ENCODE peak calls at places on chromosomes 11 and 22, in ten cellular contexts. One of them, this sample, is unnamed.

GRCh38 chr11:60700689-60701508 is 1.5 kb downstream of the MS4A8 start:
- DNase-seq in H1: no peak
- DNase-seq in IMR-90: no peak
- DNase-seq in GM12892: no peak
- DNase-seq in adrenal gland: no peak
- DNase-seq in esophagus squamous epithelium: no peak
- DNase-seq in Peyer's patch: no peak
- DNase-seq in A549: peak; percentile 29
- DNase-seq in gastrocnemius medialis: no peak
- DNase-seq in transverse colon: peak; percentile 53
- DNase-seq in this sample: peak; percentile 54

GRCh38 chr22:49046546-49047305 is 780.9 kb downstream of the BRD1 start:
- DNase-seq in adrenal gland: peak; percentile 16
- DNase-seq in Peyer's patch: no peak
- DNase-seq in transverse colon: no peak
- DNase-seq in IMR-90: no peak
- DNase-seq in esophagus squamous epithelium: no peak
- DNase-seq in H1: peak; percentile 81
- DNase-seq in GM12892: no peak
- DNase-seq in gastrocnemius medialis: no peak
- DNase-seq in A549: peak; percentile 60
- DNase-seq in this sample: peak; percentile 58

GRCh38 chr11:110434952-110435779 is 5.4 kb downstream of the FDX1 start:
- DNase-seq in esophagus squamous epithelium: no peak
- DNase-seq in GM12892: no peak
- DNase-seq in H1: no peak
- DNase-seq in A549: peak; percentile 25
- DNase-seq in gastrocnemius medialis: no peak
- DNase-seq in Peyer's patch: peak; percentile 47
- DNase-seq in IMR-90: no peak
- DNase-seq in adrenal gland: no peak
- DNase-seq in transverse colon: peak; percentile 20
- DNase-seq in this sample: no peak

GRCh38 chr11:128476729-128477128 is 110.6 kb downstream of the ETS1 start:
- DNase-seq in IMR-90: no peak
- DNase-seq in gastrocnemius medialis: no peak
- DNase-seq in Peyer's patch: peak; percentile 65
- DNase-seq in transverse colon: no peak
- DNase-seq in adrenal gland: peak; percentile 54
- DNase-seq in GM12892: no peak
- DNase-seq in H1: no peak
- DNase-seq in esophagus squamous epithelium: no peak
- DNase-seq in A549: no peak
- DNase-seq in this sample: no peak

GRCh38 chr22:45965565-45965962 is 11.4 kb downstream of the WNT7B start:
- DNase-seq in H1: no peak
- DNase-seq in adrenal gland: no peak
- DNase-seq in esophagus squamous epithelium: no peak
- DNase-seq in gastrocnemius medialis: no peak
- DNase-seq in GM12892: no peak
- DNase-seq in Peyer's patch: no peak
- DNase-seq in transverse colon: no peak
- DNase-seq in A549: no peak
- DNase-seq in IMR-90: no peak
- DNase-seq in this sample: no peak

GRCh38 chr22:37208401-37209139 is 3.7 kb downstream of the SSTR3 start:
- DNase-seq in H1: no peak
- DNase-seq in transverse colon: no peak
- DNase-seq in GM12892: no peak
- DNase-seq in Peyer's patch: no peak
- DNase-seq in gastrocnemius medialis: no peak
- DNase-seq in A549: no peak
- DNase-seq in adrenal gland: peak; percentile 8
- DNase-seq in esophagus squamous epithelium: no peak
- DNase-seq in IMR-90: no peak
- DNase-seq in this sample: no peak

GRCh38 chr22:45239378-45240136 is 1.1 kb downstream of the KIAA0930 start:
- DNase-seq in Peyer's patch: no peak
- DNase-seq in GM12892: no peak
- DNase-seq in A549: no peak
- DNase-seq in H1: no peak
- DNase-seq in IMR-90: no peak
- DNase-seq in esophagus squamous epithelium: no peak
- DNase-seq in transverse colon: no peak
- DNase-seq in adrenal gland: no peak
- DNase-seq in gastrocnemius medialis: no peak
- DNase-seq in this sample: no peak

GRCh38 chr11:67466962-67467771 is 1.9 kb downstream of the TMEM134 start:
- DNase-seq in transverse colon: no peak
- DNase-seq in A549: no peak
- DNase-seq in esophagus squamous epithelium: no peak
- DNase-seq in adrenal gland: no peak
- DNase-seq in Peyer's patch: no peak
- DNase-seq in IMR-90: no peak
- DNase-seq in GM12892: no peak
- DNase-seq in H1: no peak
- DNase-seq in gastrocnemius medialis: no peak
- DNase-seq in this sample: no peak

GRCh38 chr11:101721270-101721669 is 137.5 kb upstream of the TRPC6 start:
- DNase-seq in gastrocnemius medialis: no peak
- DNase-seq in adrenal gland: peak; percentile 31
- DNase-seq in IMR-90: peak; percentile 1
- DNase-seq in A549: peak; percentile 23
- DNase-seq in transverse colon: no peak
- DNase-seq in Peyer's patch: no peak
- DNase-seq in esophagus squamous epithelium: no peak
- DNase-seq in H1: no peak
- DNase-seq in GM12892: no peak
- DNase-seq in this sample: no peak
- TF ChIP-seq POLR2A in gastrocnemius medialis: no peak
- TF ChIP-seq POLR2A in adrenal gland: no peak
- TF ChIP-seq POLR2A in IMR-90: no peak
- TF ChIP-seq POLR2A in A549: no peak
- TF ChIP-seq POLR2A in transverse colon: no peak
- TF ChIP-seq POLR2A in Peyer's patch: no peak
- TF ChIP-seq POLR2A in esophagus squamous epithelium: no peak
- TF ChIP-seq POLR2A in H1: no peak
- TF ChIP-seq POLR2A in GM12892: no peak
- TF ChIP-seq POLR2A in this sample: no peak

GRCh38 chr11:78281511-78281910 is 92.8 kb downstream of the USP35 start:
- DNase-seq in adrenal gland: no peak
- DNase-seq in H1: no peak
- DNase-seq in transverse colon: no peak
- DNase-seq in gastrocnemius medialis: no peak
- DNase-seq in GM12892: no peak
- DNase-seq in A549: no peak
- DNase-seq in Peyer's patch: no peak
- DNase-seq in esophagus squamous epithelium: no peak
- DNase-seq in IMR-90: peak; percentile 23
- DNase-seq in this sample: no peak

GRCh38 chr11:78274739-78275138 is 86.0 kb downstream of the USP35 start:
- DNase-seq in esophagus squamous epithelium: no peak
- DNase-seq in Peyer's patch: no peak
- DNase-seq in adrenal gland: no peak
- DNase-seq in A549: no peak
- DNase-seq in GM12892: no peak
- DNase-seq in transverse colon: no peak
- DNase-seq in IMR-90: no peak
- DNase-seq in gastrocnemius medialis: no peak
- DNase-seq in H1: no peak
- DNase-seq in this sample: no peak

GRCh38 chr11:78276311-78276710 is 87.6 kb downstream of the USP35 start:
- DNase-seq in IMR-90: no peak
- DNase-seq in gastrocnemius medialis: no peak
- DNase-seq in adrenal gland: no peak
- DNase-seq in transverse colon: no peak
- DNase-seq in H1: no peak
- DNase-seq in Peyer's patch: no peak
- DNase-seq in GM12892: no peak
- DNase-seq in A549: no peak
- DNase-seq in esophagus squamous epithelium: no peak
- DNase-seq in this sample: no peak

GRCh38 chr11:78282821-78283220 is 94.1 kb downstream of the USP35 start:
- DNase-seq in adrenal gland: no peak
- DNase-seq in A549: no peak
- DNase-seq in Peyer's patch: no peak
- DNase-seq in gastrocnemius medialis: no peak
- DNase-seq in H1: no peak
- DNase-seq in transverse colon: no peak
- DNase-seq in IMR-90: no peak
- DNase-seq in GM12892: no peak
- DNase-seq in esophagus squamous epithelium: no peak
- DNase-seq in this sample: no peak

DNA sequence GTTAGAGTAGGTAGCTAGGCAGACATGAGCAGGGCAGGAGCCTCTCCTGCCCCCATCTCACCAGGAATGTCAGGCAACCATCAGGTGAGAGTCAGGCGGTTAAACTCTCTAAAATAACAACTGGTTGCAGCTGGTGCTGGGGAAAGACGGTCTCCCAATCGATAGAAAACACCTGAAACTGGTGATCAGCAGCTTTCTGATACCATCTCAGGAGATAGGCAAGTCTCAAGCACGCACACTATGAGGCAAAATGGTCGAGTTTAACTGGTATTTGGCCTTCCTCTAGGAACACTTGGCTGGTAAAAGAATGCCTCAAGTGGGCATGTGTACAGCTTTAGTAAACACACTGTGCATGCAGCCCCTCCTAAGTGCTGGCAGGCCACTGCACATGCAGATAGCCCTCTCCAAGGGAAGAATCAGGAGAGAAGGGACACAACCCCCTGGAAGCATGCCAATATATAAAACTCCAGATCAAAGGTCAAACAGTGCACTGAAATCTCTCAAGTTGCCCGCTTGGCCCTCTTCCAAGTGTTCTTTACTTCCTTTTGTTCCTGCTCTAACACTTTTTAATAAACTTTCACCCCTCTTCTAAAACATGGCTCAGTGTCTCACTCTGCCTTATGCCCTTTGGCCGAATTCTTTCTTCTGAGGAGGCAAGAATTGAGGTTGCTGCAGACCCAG is 88.7 kb downstream of the USP35 start:
- DNase-seq in Peyer's patch: no peak
- DNase-seq in transverse colon: peak; percentile 77
- DNase-seq in adrenal gland: no peak
- DNase-seq in GM12892: no peak
- DNase-seq in H1: no peak
- DNase-seq in IMR-90: no peak
- DNase-seq in gastrocnemius medialis: no peak
- DNase-seq in A549: no peak
- DNase-seq in esophagus squamous epithelium: no peak
- DNase-seq in this sample: no peak
- TF ChIP-seq POLR2A in Peyer's patch: no peak
- TF ChIP-seq POLR2A in transverse colon: no peak
- TF ChIP-seq POLR2A in adrenal gland: no peak
- TF ChIP-seq POLR2A in GM12892: no peak
- TF ChIP-seq POLR2A in H1: no peak
- TF ChIP-seq POLR2A in IMR-90: no peak
- TF ChIP-seq POLR2A in gastrocnemius medialis: no peak
- TF ChIP-seq POLR2A in A549: no peak
- TF ChIP-seq POLR2A in esophagus squamous epithelium: no peak
- TF ChIP-seq POLR2A in this sample: no peak

DNA sequence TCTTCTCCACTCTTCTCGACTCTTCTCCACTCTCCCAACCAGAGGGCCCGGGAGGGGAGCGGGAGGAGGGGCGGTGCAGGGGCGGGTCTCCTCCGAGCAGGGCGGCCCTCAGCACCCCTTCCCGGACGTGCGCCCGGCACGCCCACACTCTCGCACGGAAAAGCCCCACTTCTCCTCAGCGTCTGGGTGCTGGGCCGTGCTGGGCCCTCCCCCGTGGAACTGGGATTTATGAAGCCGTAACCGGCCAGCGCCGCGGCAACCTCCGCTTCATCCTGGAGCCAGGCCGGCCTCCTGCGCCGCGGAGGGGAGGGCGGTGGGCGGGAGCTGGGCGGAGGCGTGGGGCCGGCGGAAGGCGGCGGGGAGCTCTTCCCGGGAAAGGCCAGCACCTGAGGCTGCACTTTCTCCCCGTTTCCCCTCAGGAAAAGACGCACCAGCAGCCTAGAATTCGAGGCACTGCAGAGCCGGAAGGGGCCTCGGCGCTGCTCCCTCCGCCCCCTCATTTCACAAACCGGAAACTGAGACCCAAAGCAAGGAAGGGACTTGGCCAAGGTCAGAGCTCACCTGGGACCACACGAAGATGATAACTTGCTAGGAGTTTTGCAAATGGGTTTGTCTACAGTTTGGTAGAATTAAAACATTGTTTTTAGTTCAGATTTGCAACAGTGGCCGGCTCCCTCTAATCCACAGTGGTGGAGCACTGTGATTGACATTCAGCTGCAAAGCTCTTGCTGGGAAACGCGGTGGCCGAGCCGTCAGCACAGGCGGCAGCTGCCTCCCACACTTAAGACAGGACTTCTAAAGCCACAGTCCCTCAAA is 31.6 kb upstream of the JAM3 start:
- DNase-seq in gastrocnemius medialis: no peak
- DNase-seq in Peyer's patch: peak; percentile 44
- DNase-seq in adrenal gland: peak; percentile 67
- DNase-seq in GM12892: no peak
- DNase-seq in esophagus squamous epithelium: no peak
- DNase-seq in transverse colon: peak; percentile 72
- DNase-seq in H1: no peak
- DNase-seq in A549: peak; percentile 15
- DNase-seq in IMR-90: peak; percentile 59
- DNase-seq in this sample: peak; percentile 76
- TF ChIP-seq POLR2A in gastrocnemius medialis: no peak
- TF ChIP-seq POLR2A in Peyer's patch: no peak
- TF ChIP-seq POLR2A in adrenal gland: peak; percentile 45
- TF ChIP-seq POLR2A in GM12892: no peak
- TF ChIP-seq POLR2A in esophagus squamous epithelium: no peak
- TF ChIP-seq POLR2A in transverse colon: peak; percentile 19
- TF ChIP-seq POLR2A in H1: peak; percentile 15
- TF ChIP-seq POLR2A in A549: peak; percentile 22
- TF ChIP-seq POLR2A in IMR-90: no peak
- TF ChIP-seq POLR2A in this sample: no peak

DNA sequence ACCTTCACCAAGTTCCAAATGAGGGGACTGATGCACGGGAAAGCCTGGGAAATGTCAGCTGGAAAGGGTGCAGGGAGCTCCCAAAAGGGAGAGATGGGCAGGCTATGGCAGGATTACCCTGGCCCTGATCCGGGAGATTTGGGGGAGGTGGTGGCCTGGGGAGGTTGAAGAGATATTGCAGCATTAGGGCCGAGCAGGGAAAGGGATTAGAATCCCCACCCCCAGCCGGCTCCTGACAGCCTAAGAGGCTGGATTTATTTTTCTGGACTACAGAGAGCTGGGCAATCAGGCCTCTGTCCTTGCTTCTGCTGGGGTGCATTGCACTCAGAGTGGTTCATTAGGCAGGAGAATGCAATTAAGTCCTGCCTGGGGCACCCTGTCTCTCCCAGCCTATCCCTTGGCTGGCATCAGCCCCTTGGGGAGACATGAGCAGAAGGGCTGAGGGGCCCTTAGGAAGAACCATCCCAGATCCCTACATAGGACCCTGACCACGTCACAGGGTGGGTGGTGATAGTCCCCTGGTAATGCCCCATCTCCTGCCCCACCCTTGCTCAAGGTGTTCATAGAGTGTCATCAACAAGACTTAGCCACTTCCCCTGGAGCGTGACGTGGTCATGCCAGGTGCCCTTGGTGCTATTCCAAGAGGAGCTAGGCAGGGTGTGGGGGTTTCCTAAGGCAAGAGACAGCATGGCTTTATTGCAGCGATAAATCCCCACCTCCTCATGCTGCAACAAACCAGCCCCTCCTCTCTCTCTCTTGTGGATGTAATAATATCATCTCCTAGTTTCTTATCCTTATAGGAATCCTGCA is 38.3 kb upstream of the KLHL35 start:
- DNase-seq in esophagus squamous epithelium: no peak
- DNase-seq in A549: no peak
- DNase-seq in transverse colon: no peak
- DNase-seq in IMR-90: no peak
- DNase-seq in adrenal gland: no peak
- DNase-seq in gastrocnemius medialis: no peak
- DNase-seq in H1: no peak
- DNase-seq in Peyer's patch: no peak
- DNase-seq in GM12892: no peak
- DNase-seq in this sample: no peak
- TF ChIP-seq POLR2A in esophagus squamous epithelium: no peak
- TF ChIP-seq POLR2A in A549: no peak
- TF ChIP-seq POLR2A in transverse colon: no peak
- TF ChIP-seq POLR2A in IMR-90: no peak
- TF ChIP-seq POLR2A in adrenal gland: no peak
- TF ChIP-seq POLR2A in gastrocnemius medialis: no peak
- TF ChIP-seq POLR2A in H1: no peak
- TF ChIP-seq POLR2A in Peyer's patch: no peak
- TF ChIP-seq POLR2A in GM12892: no peak
- TF ChIP-seq POLR2A in this sample: no peak

This sample was measured in testis.